ENCODE peak calls at places on chromosome 21, in seven cellular contexts. V, X, J, K, Q, R and Y are unnamed samples.

GRCh38 chr21:41817228-41817627 is 50.4 kb upstream of the RIPK4 start:
- DNase-seq in V (peak; percentile 70), X (peak; percentile 81), J (peak; percentile 60), K (peak; percentile 75), Q (no peak), R (peak; percentile 80), Y (peak; percentile 89)

GRCh38 chr21:20875741-20876140 is 122.5 kb upstream of the NCAM2 start:
- DNase-seq in V (no peak), X (no peak), J (no peak), K (no peak), Q (no peak), R (no peak), Y (no peak)

GRCh38 chr21:38042246-38042645 is 126.0 kb upstream of the KCNJ6 start:
- DNase-seq in V (no peak), X (no peak), J (no peak), K (no peak), Q (no peak), R (no peak), Y (no peak)

GRCh38 chr21:37675202-37675801 is 241.0 kb downstream of the KCNJ6 start:
- DNase-seq in V (peak; percentile 77), X (peak; percentile 43), J (peak; percentile 87), K (peak; percentile 52), Q (peak; percentile 67), R (peak; percentile 30), Y (peak; percentile 77)

GRCh38 chr21:15015622-15016471 is 49.0 kb downstream of the NRIP1 start:
- DNase-seq in V (no peak), X (peak; percentile 93), J (no peak), K (no peak), Q (no peak), R (peak; percentile 96), Y (no peak)

GRCh38 chr21:23111070-23111605 is 2112.9 kb downstream of the NCAM2 start:
- DNase-seq in V (no peak), X (no peak), J (no peak), K (no peak), Q (no peak), R (no peak), Y (no peak)

GRCh38 chr21:14901482-14901958 is 163.3 kb downstream of the NRIP1 start:
- DNase-seq in V (no peak), X (peak; percentile 69), J (no peak), K (no peak), Q (no peak), R (peak; percentile 63), Y (peak; percentile 38)

GRCh38 chr21:29490016-29490415 is 191.3 kb downstream of the BACH1 start:
- DNase-seq in V (no peak), X (no peak), J (no peak), K (no peak), Q (no peak), R (peak; percentile 19), Y (no peak)

GRCh38 chr21:29287383-29287782 is 11.3 kb upstream of the BACH1 start:
- DNase-seq in V (no peak), X (peak; percentile 44), J (no peak), K (no peak), Q (no peak), R (peak; percentile 53), Y (no peak)

GRCh38 chr21:35481005-35481404 is 431.9 kb upstream of the RUNX1 start:
- DNase-seq in V (no peak), X (no peak), J (no peak), K (no peak), Q (no peak), R (no peak), Y (no peak)

GRCh38 chr21:35484032-35484431 is 434.9 kb upstream of the RUNX1 start:
- DNase-seq in V (no peak), X (no peak), J (no peak), K (no peak), Q (no peak), R (no peak), Y (no peak)

GRCh38 chr21:35485364-35485763 is 436.3 kb upstream of the RUNX1 start:
- DNase-seq in V (no peak), X (no peak), J (no peak), K (no peak), Q (no peak), R (no peak), Y (no peak)

GRCh38 chr21:35483267-35483666 is 434.2 kb upstream of the RUNX1 start:
- DNase-seq in V (no peak), X (no peak), J (no peak), K (no peak), Q (no peak), R (no peak), Y (no peak)

DNA sequence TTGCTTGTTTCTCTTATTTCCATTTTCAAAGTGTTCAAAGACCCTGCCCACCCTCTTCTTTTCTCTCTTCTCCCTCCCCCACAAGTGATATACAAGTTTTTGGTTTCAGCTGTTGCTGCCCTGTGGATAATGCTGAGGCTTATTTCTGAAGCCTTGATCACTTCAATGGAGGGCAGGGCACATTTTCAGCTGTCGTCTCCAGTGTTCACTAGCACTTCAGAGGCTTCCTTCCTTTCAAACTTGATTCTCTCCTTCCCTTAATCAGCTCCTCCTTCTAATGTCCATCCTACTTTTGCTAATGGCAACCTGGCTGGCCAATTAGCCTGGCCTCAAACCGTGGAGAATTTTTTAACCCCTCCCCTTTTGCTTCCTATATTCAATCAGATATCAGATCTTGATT is 435.8 kb upstream of the RUNX1 start:
- DNase-seq in V (no peak), X (no peak), J (no peak), K (no peak), Q (no peak), R (no peak), Y (no peak)
- TF ChIP-seq CTCF in V (no peak), X (no peak), J (no peak), K (no peak), Q (no peak), R (no peak), Y (no peak)

GRCh38 chr21:42864286-42864685 is 15.1 kb downstream of the WDR4 start:
- DNase-seq in V (no peak), X (no peak), J (no peak), K (no peak), Q (no peak), R (no peak), Y (no peak)
- TF ChIP-seq CTCF in V (no peak), X (no peak), J (no peak), K (no peak), Q (no peak), R (no peak), Y (no peak)

DNA sequence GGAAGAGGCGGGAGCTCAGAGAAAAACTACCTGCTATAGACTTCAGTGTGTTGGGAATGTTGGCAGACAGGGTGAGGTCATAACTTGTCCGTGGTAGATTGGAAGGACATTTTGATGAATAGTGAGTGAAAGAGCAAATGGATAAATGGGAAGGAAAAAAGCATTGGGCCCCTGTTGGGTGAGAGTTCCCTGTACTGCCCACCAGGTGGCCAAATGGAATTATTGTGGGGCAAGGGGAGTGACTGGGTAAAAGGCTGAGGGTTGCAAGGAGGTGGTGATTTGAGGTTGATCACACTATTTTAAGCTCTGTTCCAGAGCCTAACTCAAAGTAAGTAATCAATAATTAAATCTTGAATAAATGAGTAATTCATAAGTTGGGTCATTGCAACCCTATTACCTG is 60.4 kb downstream of the MRPS6 start:
- DNase-seq in V (no peak), X (no peak), J (no peak), K (no peak), Q (no peak), R (no peak), Y (no peak)
- TF ChIP-seq CTCF in V (peak; percentile 65), X (peak; percentile 28), J (no peak), K (no peak), Q (peak; percentile 35), R (peak; percentile 22), Y (no peak)

GRCh38 chr21:45098867-45099266 is 24.5 kb downstream of the ADARB1 start:
- DNase-seq in V (no peak), X (peak; percentile 16), J (no peak), K (no peak), Q (no peak), R (no peak), Y (peak; percentile 66)
- TF ChIP-seq CTCF in V (no peak), X (peak; percentile 40), J (peak; percentile 30), K (no peak), Q (peak; percentile 60), R (peak; percentile 46), Y (peak; percentile 50)

GRCh38 chr21:46570119-46570518 is 34.8 kb downstream of the S100B start:
- DNase-seq in V (no peak), X (no peak), J (no peak), K (no peak), Q (no peak), R (no peak), Y (no peak)
- TF ChIP-seq CTCF in V (no peak), X (no peak), J (no peak), K (no peak), Q (no peak), R (no peak), Y (no peak)

GRCh38 chr21:30942192-30942591 is 60.8 kb upstream of the KRTAP11-1 start:
- DNase-seq in V (no peak), X (no peak), J (no peak), K (no peak), Q (no peak), R (no peak), Y (no peak)
- TF ChIP-seq CTCF in V (no peak), X (no peak), J (no peak), K (no peak), Q (no peak), R (no peak), Y (no peak)

GRCh38 chr21:25791321-25791720 is 56.5 kb downstream of the GABPA start:
- DNase-seq in V (no peak), X (no peak), J (no peak), K (no peak), Q (no peak), R (no peak), Y (no peak)
- TF ChIP-seq CTCF in V (no peak), X (no peak), J (no peak), K (no peak), Q (no peak), R (no peak), Y (no peak)

DNA sequence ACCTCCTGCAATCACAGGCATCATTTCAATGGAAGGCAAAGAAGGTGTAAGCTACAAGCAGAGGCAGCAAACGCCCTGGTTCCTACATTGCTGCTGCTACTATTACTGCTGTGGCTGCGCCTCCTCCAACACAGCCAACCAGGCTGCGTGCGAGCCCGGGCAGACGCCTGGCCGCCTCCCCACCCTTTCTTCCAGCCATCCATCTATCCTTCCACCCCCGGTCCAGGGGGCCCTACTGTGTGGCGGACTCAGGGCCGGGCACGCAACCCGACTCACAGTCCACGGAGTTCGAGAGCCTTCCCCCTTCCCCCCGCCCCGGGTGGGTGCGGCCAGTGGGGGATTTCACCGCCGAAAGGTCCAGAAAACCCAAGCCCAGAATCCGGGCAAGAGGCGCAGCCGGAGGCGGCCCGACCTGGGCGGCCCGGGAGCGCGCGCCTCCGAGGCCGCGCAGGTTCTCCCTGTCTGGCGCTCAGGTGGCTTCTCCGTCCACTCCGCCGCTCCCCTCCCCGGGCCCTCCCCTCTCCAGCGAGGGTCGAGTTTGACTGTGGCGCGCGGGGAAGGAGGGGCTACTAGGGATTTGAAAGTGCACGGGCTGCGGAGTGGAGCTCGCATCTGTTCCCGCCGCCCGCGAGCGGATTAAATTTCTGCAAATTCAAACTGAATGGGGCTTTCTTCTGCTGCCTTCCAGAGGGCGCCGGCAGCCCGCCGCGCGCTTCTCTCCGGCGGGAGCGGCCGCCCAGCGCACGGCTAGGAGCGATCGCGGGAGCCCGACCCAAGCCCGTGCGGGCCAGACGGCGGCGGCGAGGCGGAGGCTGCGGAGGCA is at the start of gene HUNK:
- DNase-seq in V (peak; percentile 54), X (peak; percentile 17), J (peak; percentile 71), K (peak; percentile 75), Q (no peak), R (peak; percentile 56), Y (peak; percentile 45)
- TF ChIP-seq CTCF in V (no peak), X (no peak), J (no peak), K (peak; percentile 20), Q (peak; percentile 9), R (peak; percentile 27), Y (no peak)